ENCODE peak calls at places on chromosomes 7 and 10, in six cellular contexts. One of them, this sample, is unnamed.

GRCh38 chr10:17214486-17214885 is 13.0 kb upstream of the TRDMT1 start:
- DNase-seq in astrocyte: no peak
- DNase-seq in ELF-1: no peak
- DNase-seq in activated T-cell treated with anti-CD3 and anti-CD28 coated beads for 1 hour: no peak
- DNase-seq in HuH-7: no peak
- DNase-seq in iPS-NIHi11: no peak
- DNase-seq in this sample: no peak

GRCh38 chr7:46932656-46933424 is 649.1 kb downstream of the TNS3 start:
- DNase-seq in astrocyte: peak
- DNase-seq in ELF-1: no peak
- DNase-seq in activated T-cell treated with anti-CD3 and anti-CD28 coated beads for 1 hour: no peak
- DNase-seq in HuH-7: no peak
- DNase-seq in iPS-NIHi11: no peak
- DNase-seq in this sample: no peak

GRCh38 chr7:17010637-17011300 is 129.0 kb upstream of the AGR3 start:
- DNase-seq in astrocyte: no peak
- DNase-seq in ELF-1: no peak
- DNase-seq in activated T-cell treated with anti-CD3 and anti-CD28 coated beads for 1 hour: no peak
- DNase-seq in HuH-7: no peak
- DNase-seq in iPS-NIHi11: no peak
- DNase-seq in this sample: no peak

GRCh38 chr10:95814011-95814727 is 58.2 kb downstream of the ENTPD1 start:
- DNase-seq in astrocyte: peak
- DNase-seq in ELF-1: no peak
- DNase-seq in activated T-cell treated with anti-CD3 and anti-CD28 coated beads for 1 hour: no peak
- DNase-seq in HuH-7: no peak
- DNase-seq in iPS-NIHi11: peak
- DNase-seq in this sample: no peak

GRCh38 chr10:30813872-30814471 is 184.4 kb upstream of the LYZL2 start:
- DNase-seq in astrocyte: peak
- DNase-seq in ELF-1: no peak
- DNase-seq in activated T-cell treated with anti-CD3 and anti-CD28 coated beads for 1 hour: no peak
- DNase-seq in HuH-7: no peak
- DNase-seq in iPS-NIHi11: no peak
- DNase-seq in this sample: no peak

GRCh38 chr7:149825567-149826343 is 12.4 kb upstream of the ZNF862 start:
- DNase-seq in astrocyte: no peak
- DNase-seq in ELF-1: no peak
- DNase-seq in activated T-cell treated with anti-CD3 and anti-CD28 coated beads for 1 hour: no peak
- DNase-seq in HuH-7: no peak
- DNase-seq in iPS-NIHi11: no peak
- DNase-seq in this sample: no peak

GRCh38 chr7:5491251-5492044 is 67.8 kb upstream of the TNRC18 start:
- DNase-seq in astrocyte: no peak
- DNase-seq in ELF-1: no peak
- DNase-seq in activated T-cell treated with anti-CD3 and anti-CD28 coated beads for 1 hour: no peak
- DNase-seq in HuH-7: no peak
- DNase-seq in iPS-NIHi11: no peak
- DNase-seq in this sample: no peak

GRCh38 chr10:118918689-118919088 is 110.8 kb upstream of the NANOS1 start:
- DNase-seq in astrocyte: no peak
- DNase-seq in ELF-1: no peak
- DNase-seq in activated T-cell treated with anti-CD3 and anti-CD28 coated beads for 1 hour: no peak
- DNase-seq in HuH-7: no peak
- DNase-seq in iPS-NIHi11: no peak
- DNase-seq in this sample: no peak

GRCh38 chr7:9796241-9796640 is 1177.4 kb upstream of the PHF14 start:
- DNase-seq in astrocyte: no peak
- DNase-seq in ELF-1: no peak
- DNase-seq in activated T-cell treated with anti-CD3 and anti-CD28 coated beads for 1 hour: no peak
- DNase-seq in HuH-7: no peak
- DNase-seq in iPS-NIHi11: no peak
- DNase-seq in this sample: no peak

GRCh38 chr10:70041016-70041415 is 11.6 kb upstream of the MACROH2A2 start:
- DNase-seq in astrocyte: no peak
- DNase-seq in ELF-1: no peak
- DNase-seq in activated T-cell treated with anti-CD3 and anti-CD28 coated beads for 1 hour: no peak
- DNase-seq in HuH-7: no peak
- DNase-seq in iPS-NIHi11: no peak
- DNase-seq in this sample: no peak

GRCh38 chr10:59360605-59361515 is 1.5 kb downstream of the FAM13C start:
- DNase-seq in astrocyte: peak
- DNase-seq in ELF-1: no peak
- DNase-seq in activated T-cell treated with anti-CD3 and anti-CD28 coated beads for 1 hour: no peak
- DNase-seq in HuH-7: no peak
- DNase-seq in iPS-NIHi11: no peak
- DNase-seq in this sample: no peak

GRCh38 chr10:131726460-131726861 is 174.3 kb upstream of the PPP2R2D start:
- DNase-seq in astrocyte: no peak
- DNase-seq in ELF-1: peak
- DNase-seq in activated T-cell treated with anti-CD3 and anti-CD28 coated beads for 1 hour: no peak
- DNase-seq in HuH-7: no peak
- DNase-seq in iPS-NIHi11: peak
- DNase-seq in this sample: no peak

GRCh38 chr10:51862149-51862548 is 162.8 kb upstream of the CSTF2T start:
- DNase-seq in astrocyte: no peak
- DNase-seq in ELF-1: no peak
- DNase-seq in activated T-cell treated with anti-CD3 and anti-CD28 coated beads for 1 hour: no peak
- DNase-seq in HuH-7: no peak
- DNase-seq in iPS-NIHi11: no peak
- DNase-seq in this sample: no peak

GRCh38 chr7:155858521-155859061 is 46.3 kb upstream of the SHH start:
- DNase-seq in astrocyte: peak
- DNase-seq in ELF-1: no peak
- DNase-seq in activated T-cell treated with anti-CD3 and anti-CD28 coated beads for 1 hour: no peak
- DNase-seq in HuH-7: no peak
- DNase-seq in iPS-NIHi11: no peak
- DNase-seq in this sample: no peak

GRCh38 chr7:78345293-78345692 is 546.7 kb downstream of the PHTF2 start:
- DNase-seq in astrocyte: no peak
- DNase-seq in ELF-1: peak
- DNase-seq in activated T-cell treated with anti-CD3 and anti-CD28 coated beads for 1 hour: no peak
- DNase-seq in HuH-7: no peak
- DNase-seq in iPS-NIHi11: no peak
- DNase-seq in this sample: peak

GRCh38 chr7:117673367-117673766 is 193.5 kb downstream of the CFTR start:
- DNase-seq in astrocyte: peak
- DNase-seq in ELF-1: peak
- DNase-seq in activated T-cell treated with anti-CD3 and anti-CD28 coated beads for 1 hour: no peak
- DNase-seq in HuH-7: no peak
- DNase-seq in iPS-NIHi11: peak
- DNase-seq in this sample: no peak

GRCh38 chr7:131325179-131325840 is 2.4 kb upstream of the MKLN1 start:
- DNase-seq in astrocyte: no peak
- DNase-seq in ELF-1: no peak
- DNase-seq in activated T-cell treated with anti-CD3 and anti-CD28 coated beads for 1 hour: no peak
- DNase-seq in HuH-7: no peak
- DNase-seq in iPS-NIHi11: no peak
- DNase-seq in this sample: no peak

GRCh38 chr10:103661198-103661950 is 167.9 kb downstream of the NEURL1 start:
- DNase-seq in astrocyte: peak
- DNase-seq in ELF-1: peak
- DNase-seq in activated T-cell treated with anti-CD3 and anti-CD28 coated beads for 1 hour: peak
- DNase-seq in HuH-7: no peak
- DNase-seq in iPS-NIHi11: peak
- DNase-seq in this sample: no peak

GRCh38 chr7:151705744-151706567 is 171.0 kb downstream of the PRKAG2 start:
- DNase-seq in astrocyte: peak
- DNase-seq in ELF-1: peak
- DNase-seq in activated T-cell treated with anti-CD3 and anti-CD28 coated beads for 1 hour: no peak
- DNase-seq in HuH-7: peak
- DNase-seq in iPS-NIHi11: peak
- DNase-seq in this sample: peak

GRCh38 chr10:66218258-66218657 is 707.6 kb upstream of the LRRTM3 start:
- DNase-seq in astrocyte: no peak
- DNase-seq in ELF-1: no peak
- DNase-seq in activated T-cell treated with anti-CD3 and anti-CD28 coated beads for 1 hour: no peak
- DNase-seq in HuH-7: no peak
- DNase-seq in iPS-NIHi11: no peak
- DNase-seq in this sample: no peak

GRCh38 chr10:82742478-82742877 is 867.5 kb downstream of the NRG3 start:
- DNase-seq in astrocyte: peak
- DNase-seq in ELF-1: no peak
- DNase-seq in activated T-cell treated with anti-CD3 and anti-CD28 coated beads for 1 hour: no peak
- DNase-seq in HuH-7: no peak
- DNase-seq in iPS-NIHi11: no peak
- DNase-seq in this sample: no peak

GRCh38 chr10:93313798-93314197 is 168.3 kb downstream of the MYOF start:
- DNase-seq in astrocyte: no peak
- DNase-seq in ELF-1: no peak
- DNase-seq in activated T-cell treated with anti-CD3 and anti-CD28 coated beads for 1 hour: no peak
- DNase-seq in HuH-7: no peak
- DNase-seq in iPS-NIHi11: no peak
- DNase-seq in this sample: no peak

GRCh38 chr7:155787171-155787851 is 25.0 kb downstream of the SHH start:
- DNase-seq in astrocyte: no peak
- DNase-seq in ELF-1: no peak
- DNase-seq in activated T-cell treated with anti-CD3 and anti-CD28 coated beads for 1 hour: no peak
- DNase-seq in HuH-7: peak
- DNase-seq in iPS-NIHi11: peak
- DNase-seq in this sample: no peak

GRCh38 chr10:49568235-49568634 is 29.3 kb upstream of the ERCC6 start:
- DNase-seq in astrocyte: peak
- DNase-seq in ELF-1: no peak
- DNase-seq in activated T-cell treated with anti-CD3 and anti-CD28 coated beads for 1 hour: no peak
- DNase-seq in HuH-7: no peak
- DNase-seq in iPS-NIHi11: no peak
- DNase-seq in this sample: no peak

GRCh38 chr10:80487422-80487785 is 33.3 kb downstream of the TSPAN14 start:
- DNase-seq in astrocyte: no peak
- DNase-seq in ELF-1: no peak
- DNase-seq in activated T-cell treated with anti-CD3 and anti-CD28 coated beads for 1 hour: no peak
- DNase-seq in HuH-7: no peak
- DNase-seq in iPS-NIHi11: no peak
- DNase-seq in this sample: no peak

GRCh38 chr7:155701972-155702544 is 57.6 kb downstream of the RBM33 start:
- DNase-seq in astrocyte: no peak
- DNase-seq in ELF-1: no peak
- DNase-seq in activated T-cell treated with anti-CD3 and anti-CD28 coated beads for 1 hour: no peak
- DNase-seq in HuH-7: no peak
- DNase-seq in iPS-NIHi11: no peak
- DNase-seq in this sample: no peak

GRCh38 chr7:12572941-12573340 is 2.4 kb downstream of the SCIN start:
- DNase-seq in astrocyte: no peak
- DNase-seq in ELF-1: no peak
- DNase-seq in activated T-cell treated with anti-CD3 and anti-CD28 coated beads for 1 hour: no peak
- DNase-seq in HuH-7: no peak
- DNase-seq in iPS-NIHi11: no peak
- DNase-seq in this sample: no peak

GRCh38 chr10:12795723-12796122 is 205.8 kb downstream of the CCDC3 start:
- DNase-seq in astrocyte: no peak
- DNase-seq in ELF-1: no peak
- DNase-seq in activated T-cell treated with anti-CD3 and anti-CD28 coated beads for 1 hour: no peak
- DNase-seq in HuH-7: no peak
- DNase-seq in iPS-NIHi11: no peak
- DNase-seq in this sample: no peak

GRCh38 chr10:67606572-67606971 is 89.4 kb downstream of the CTNNA3 start:
- DNase-seq in astrocyte: peak
- DNase-seq in ELF-1: peak
- DNase-seq in activated T-cell treated with anti-CD3 and anti-CD28 coated beads for 1 hour: no peak
- DNase-seq in HuH-7: no peak
- DNase-seq in iPS-NIHi11: no peak
- DNase-seq in this sample: no peak

GRCh38 chr7:139341058-139341775 is at the start of gene FMC1:
- DNase-seq in astrocyte: peak
- DNase-seq in ELF-1: peak
- DNase-seq in activated T-cell treated with anti-CD3 and anti-CD28 coated beads for 1 hour: peak
- DNase-seq in HuH-7: peak
- DNase-seq in iPS-NIHi11: peak
- DNase-seq in this sample: peak

This sample was measured in K562.